ENCODE peak calls at places on chromosomes 16 and 17, in six cellular contexts. G, M, Y, S, W and P are unnamed samples.

GRCh38 chr16:68146583-68146982 is 61.4 kb downstream of the NFATC3 start:
- DNase-seq in G (no peak), S (peak), Y (no peak), M (no peak), W (no peak), P (peak)

GRCh38 chr17:67585077-67585602 is 132.6 kb upstream of the NOL11 start:
- DNase-seq in W (no peak), M (no peak), G (no peak), Y (peak), S (no peak), P (peak)

GRCh38 chr16:30637952-30638351 is 12.8 kb upstream of the PRR14 start:
- DNase-seq in S (peak), Y (no peak), W (no peak), M (no peak), G (no peak), P (peak)

GRCh38 chr17:60832206-60832605 is 154.6 kb downstream of the BCAS3 start:
- DNase-seq in S (no peak), W (no peak), G (no peak), Y (peak), M (no peak), P (peak)

GRCh38 chr17:61073799-61074513 is 325.7 kb upstream of the TBX2 start:
- DNase-seq in G (no peak), M (no peak), Y (no peak), S (no peak), W (no peak), P (no peak)

GRCh38 chr16:69761983-69762842 is at the start of gene WWP2:
- DNase-seq in W (peak), Y (peak), M (peak), G (peak), S (no peak), P (peak)

GRCh38 chr17:29390856-29391631 is 881 bp downstream of the TAOK1 start:
- DNase-seq in S (no peak), Y (peak), G (no peak), M (no peak), W (no peak), P (peak)

GRCh38 chr17:4541328-4542002 is 13.7 kb downstream of the MYBBP1A start:
- DNase-seq in M (no peak), S (no peak), G (no peak), W (no peak), Y (no peak), P (no peak)

GRCh38 chr16:361872-362701 is 8.3 kb downstream of the MRPL28 start:
- DNase-seq in M (peak), S (peak), W (peak), G (peak), Y (peak), P (peak)

GRCh38 chr16:86180244-86180643 is 281.3 kb downstream of the IRF8 start:
- DNase-seq in S (no peak), W (no peak), G (no peak), M (no peak), Y (no peak), P (no peak)

GRCh38 chr17:64387545-64388171 is 3.0 kb downstream of the PECAM1 start:
- DNase-seq in S (no peak), M (no peak), Y (no peak), G (no peak), W (no peak), P (peak)

GRCh38 chr17:82003411-82004381 is 19.0 kb downstream of the CENPX start:
- DNase-seq in M (no peak), S (peak), G (no peak), W (no peak), Y (peak), P (peak)

GRCh38 chr16:56985288-56985961 is 3.9 kb upstream of the NLRC5 start:
- DNase-seq in M (no peak), G (no peak), W (no peak), Y (peak), S (peak), P (peak)

GRCh38 chr17:9350083-9350482 is 225.5 kb downstream of the STX8 start:
- DNase-seq in G (no peak), S (peak), M (no peak), Y (no peak), W (no peak), P (no peak)

GRCh38 chr16:66326995-66327513 is 39.4 kb upstream of the CDH5 start:
- DNase-seq in S (no peak), Y (no peak), M (no peak), W (no peak), G (no peak), P (peak)

GRCh38 chr16:24977673-24978065 is 37.5 kb downstream of the ARHGAP17 start:
- DNase-seq in S (peak), M (no peak), G (no peak), Y (no peak), W (no peak), P (no peak)

GRCh38 chr16:75695708-75696107 is 5.6 kb downstream of the DUXB start:
- DNase-seq in M (no peak), S (no peak), G (no peak), W (no peak), Y (no peak), P (no peak)

GRCh38 chr16:47644166-47644565 is 183.0 kb downstream of the PHKB start:
- DNase-seq in W (no peak), M (no peak), G (no peak), S (peak), Y (no peak), P (no peak)

GRCh38 chr16:1336619-1337018 is 3.2 kb downstream of the BAIAP3 start:
- DNase-seq in Y (no peak), G (no peak), M (no peak), W (no peak), S (no peak), P (no peak)

GRCh38 chr17:80872999-80873951 is 118.4 kb upstream of the CHMP6 start:
- DNase-seq in S (no peak), Y (peak), M (no peak), W (no peak), G (no peak), P (peak)

GRCh38 chr17:4584125-4584834 is at the start of gene SMTNL2:
- DNase-seq in Y (peak), G (peak), M (peak), S (no peak), W (no peak), P (no peak)

GRCh38 chr17:79993390-79994221 is 42.1 kb downstream of the TBC1D16 start:
- DNase-seq in G (peak), S (peak), W (no peak), M (peak), Y (peak), P (peak)

GRCh38 chr17:72373910-72374741 is 253.3 kb downstream of the SOX9 start:
- DNase-seq in W (no peak), Y (no peak), G (no peak), M (no peak), S (no peak), P (peak)

GRCh38 chr16:22969567-22969966 is 155.6 kb downstream of the HS3ST2 start:
- DNase-seq in Y (no peak), M (no peak), G (no peak), S (no peak), W (no peak), P (no peak)

GRCh38 chr16:55911616-55912015 is 36.4 kb upstream of the CES5A start:
- DNase-seq in W (no peak), S (no peak), Y (no peak), M (no peak), G (no peak), P (no peak)

GRCh38 chr17:33284022-33284421 is 9.1 kb downstream of the ASIC2 start:
- DNase-seq in M (no peak), W (no peak), G (no peak), S (peak), Y (no peak), P (no peak)

GRCh38 chr16:46765050-46765449 is 16.9 kb upstream of the MYLK3 start:
- DNase-seq in S (no peak), M (no peak), Y (no peak), W (no peak), G (no peak), P (no peak)

GRCh38 chr16:66289051-66289680 is 77.3 kb upstream of the CDH5 start:
- DNase-seq in G (no peak), S (no peak), W (no peak), M (no peak), Y (peak), P (no peak)

GRCh38 chr16:11632455-11632921 is 35.8 kb upstream of the SNN start:
- DNase-seq in M (no peak), W (no peak), G (no peak), S (peak), Y (peak), P (no peak)

GRCh38 chr17:30235386-30236296 is at the start of gene SLC6A4:
- DNase-seq in G (no peak), S (no peak), M (no peak), W (no peak), Y (peak), P (peak)

GRCh38 chr16:69748694-69749345 is 5.9 kb downstream of the NOB1 start:
- DNase-seq in Y (no peak), G (no peak), M (no peak), W (no peak), S (no peak), P (no peak)

GRCh38 chr16:84630446-84631152 is 12.7 kb upstream of the COTL1 start:
- DNase-seq in M (no peak), W (no peak), S (no peak), Y (no peak), G (no peak), P (no peak)

GRCh38 chr16:1078579-1079021 is 6.1 kb downstream of the SSTR5 start:
- DNase-seq in G (no peak), M (no peak), S (no peak), Y (no peak), W (no peak), P (peak)

GRCh38 chr17:68290268-68290954 is 516 bp downstream of the SLC16A6 start:
- DNase-seq in S (no peak), Y (peak), M (peak), W (peak), G (peak), P (peak)

GRCh38 chr16:17116595-17117322 is 354.0 kb downstream of the XYLT1 start:
- DNase-seq in W (no peak), M (no peak), S (no peak), G (no peak), Y (no peak), P (no peak)

GRCh38 chr17:41377546-41377945 is 4.6 kb downstream of the KRT34 start:
- DNase-seq in Y (no peak), M (no peak), G (no peak), W (no peak), S (no peak), P (no peak)

GRCh38 chr17:11896199-11896598 is 101.1 kb downstream of the ZNF18 start:
- DNase-seq in W (no peak), M (no peak), Y (peak), S (no peak), G (no peak), P (no peak)

GRCh38 chr16:55965099-55965498 is 89.9 kb upstream of the CES5A start:
- DNase-seq in G (no peak), Y (peak), W (no peak), M (no peak), S (no peak), P (no peak)

GRCh38 chr16:11572301-11572995 is 14.3 kb downstream of the LITAF start:
- DNase-seq in Y (no peak), W (no peak), G (no peak), S (no peak), M (peak), P (no peak)

GRCh38 chr16:13973321-13974023 is 53.5 kb downstream of the ERCC4 start:
- DNase-seq in S (no peak), M (no peak), G (no peak), W (no peak), Y (peak), P (no peak)